ENCODE peak calls at places on chromosomes 13 and 19, in ten cellular contexts. One of them, this sample, is unnamed.

GRCh38 chr19:48445256-48445605 is 552 bp upstream of the GRWD1 start:
- DNase-seq in IMR-90: peak; percentile 94
- DNase-seq in heart left ventricle: no peak
- DNase-seq in tibial nerve: peak; percentile 49
- DNase-seq in ovary: no peak
- DNase-seq in Peyer's patch: no peak
- DNase-seq in transverse colon: no peak
- DNase-seq in suprapubic skin: no peak
- DNase-seq in A549: peak; percentile 98
- DNase-seq in breast epithelium: no peak
- DNase-seq in this sample: peak; percentile 96

GRCh38 chr13:111399334-111399733 is 78.9 kb downstream of the TEX29 start:
- DNase-seq in heart left ventricle: no peak
- DNase-seq in transverse colon: no peak
- DNase-seq in breast epithelium: no peak
- DNase-seq in A549: no peak
- DNase-seq in suprapubic skin: peak; percentile 38
- DNase-seq in ovary: no peak
- DNase-seq in tibial nerve: no peak
- DNase-seq in IMR-90: no peak
- DNase-seq in Peyer's patch: no peak
- DNase-seq in this sample: no peak

GRCh38 chr19:9937001-9937411 is 691 bp upstream of the OLFM2 start:
- DNase-seq in tibial nerve: no peak
- DNase-seq in heart left ventricle: no peak
- DNase-seq in IMR-90: no peak
- DNase-seq in breast epithelium: no peak
- DNase-seq in Peyer's patch: no peak
- DNase-seq in suprapubic skin: no peak
- DNase-seq in ovary: no peak
- DNase-seq in transverse colon: no peak
- DNase-seq in A549: no peak
- DNase-seq in this sample: no peak

GRCh38 chr13:27079421-27079958 is 92.1 kb downstream of the USP12 start:
- DNase-seq in transverse colon: no peak
- DNase-seq in Peyer's patch: no peak
- DNase-seq in ovary: no peak
- DNase-seq in suprapubic skin: no peak
- DNase-seq in heart left ventricle: no peak
- DNase-seq in breast epithelium: no peak
- DNase-seq in tibial nerve: no peak
- DNase-seq in A549: no peak
- DNase-seq in IMR-90: peak; percentile 67
- DNase-seq in this sample: no peak

GRCh38 chr13:113537205-113537604 is 46.7 kb upstream of the DCUN1D2 start:
- DNase-seq in A549: no peak
- DNase-seq in ovary: no peak
- DNase-seq in tibial nerve: no peak
- DNase-seq in suprapubic skin: no peak
- DNase-seq in heart left ventricle: no peak
- DNase-seq in breast epithelium: no peak
- DNase-seq in IMR-90: no peak
- DNase-seq in transverse colon: no peak
- DNase-seq in Peyer's patch: no peak
- DNase-seq in this sample: no peak

GRCh38 chr19:49890349-49891311 is 6.1 kb downstream of the IL4I1 start:
- DNase-seq in IMR-90: no peak
- DNase-seq in Peyer's patch: peak; percentile 81
- DNase-seq in heart left ventricle: no peak
- DNase-seq in tibial nerve: no peak
- DNase-seq in suprapubic skin: no peak
- DNase-seq in breast epithelium: no peak
- DNase-seq in A549: peak; percentile 62
- DNase-seq in ovary: peak; percentile 60
- DNase-seq in transverse colon: peak; percentile 67
- DNase-seq in this sample: no peak

GRCh38 chr19:42248270-42249148 is 6.1 kb upstream of the GSK3A start:
- DNase-seq in A549: no peak
- DNase-seq in Peyer's patch: no peak
- DNase-seq in tibial nerve: no peak
- DNase-seq in IMR-90: no peak
- DNase-seq in ovary: peak; percentile 49
- DNase-seq in breast epithelium: no peak
- DNase-seq in heart left ventricle: no peak
- DNase-seq in suprapubic skin: no peak
- DNase-seq in transverse colon: no peak
- DNase-seq in this sample: no peak

GRCh38 chr19:35973487-35973886 is 21.5 kb upstream of the SDHAF1 start:
- DNase-seq in A549: no peak
- DNase-seq in heart left ventricle: no peak
- DNase-seq in breast epithelium: no peak
- DNase-seq in tibial nerve: no peak
- DNase-seq in suprapubic skin: no peak
- DNase-seq in transverse colon: no peak
- DNase-seq in ovary: no peak
- DNase-seq in Peyer's patch: no peak
- DNase-seq in IMR-90: no peak
- DNase-seq in this sample: no peak

GRCh38 chr19:38974599-38975213 is 836 bp downstream of the FBXO17 start:
- DNase-seq in ovary: no peak
- DNase-seq in IMR-90: no peak
- DNase-seq in Peyer's patch: no peak
- DNase-seq in tibial nerve: no peak
- DNase-seq in A549: no peak
- DNase-seq in suprapubic skin: no peak
- DNase-seq in heart left ventricle: no peak
- DNase-seq in breast epithelium: no peak
- DNase-seq in transverse colon: no peak
- DNase-seq in this sample: peak; percentile 62

GRCh38 chr13:42394361-42395065 is 122.6 kb downstream of the AKAP11 start:
- DNase-seq in breast epithelium: no peak
- DNase-seq in suprapubic skin: no peak
- DNase-seq in IMR-90: no peak
- DNase-seq in transverse colon: no peak
- DNase-seq in Peyer's patch: no peak
- DNase-seq in tibial nerve: no peak
- DNase-seq in A549: no peak
- DNase-seq in ovary: no peak
- DNase-seq in heart left ventricle: no peak
- DNase-seq in this sample: no peak

GRCh38 chr19:2611483-2612464 is 90.7 kb downstream of the GNG7 start:
- DNase-seq in suprapubic skin: no peak
- DNase-seq in heart left ventricle: no peak
- DNase-seq in ovary: no peak
- DNase-seq in breast epithelium: no peak
- DNase-seq in IMR-90: no peak
- DNase-seq in A549: no peak
- DNase-seq in Peyer's patch: no peak
- DNase-seq in tibial nerve: no peak
- DNase-seq in transverse colon: no peak
- DNase-seq in this sample: no peak

GRCh38 chr19:3474015-3474414 is 6.3 kb downstream of the SMIM24 start:
- DNase-seq in ovary: no peak
- DNase-seq in breast epithelium: no peak
- DNase-seq in IMR-90: no peak
- DNase-seq in suprapubic skin: no peak
- DNase-seq in transverse colon: peak; percentile 54
- DNase-seq in A549: no peak
- DNase-seq in tibial nerve: no peak
- DNase-seq in heart left ventricle: no peak
- DNase-seq in Peyer's patch: peak; percentile 80
- DNase-seq in this sample: no peak

GRCh38 chr13:30851697-30852096 is 54.4 kb upstream of the MEDAG start:
- DNase-seq in ovary: no peak
- DNase-seq in IMR-90: no peak
- DNase-seq in breast epithelium: no peak
- DNase-seq in heart left ventricle: no peak
- DNase-seq in tibial nerve: no peak
- DNase-seq in Peyer's patch: no peak
- DNase-seq in suprapubic skin: no peak
- DNase-seq in A549: no peak
- DNase-seq in transverse colon: no peak
- DNase-seq in this sample: no peak

GRCh38 chr13:40371531-40372125 is 294.8 kb downstream of the FOXO1 start:
- DNase-seq in transverse colon: no peak
- DNase-seq in tibial nerve: no peak
- DNase-seq in suprapubic skin: no peak
- DNase-seq in ovary: no peak
- DNase-seq in IMR-90: no peak
- DNase-seq in heart left ventricle: no peak
- DNase-seq in A549: no peak
- DNase-seq in breast epithelium: no peak
- DNase-seq in Peyer's patch: no peak
- DNase-seq in this sample: no peak

GRCh38 chr19:29001922-29002247 is 211.1 kb downstream of the UQCRFS1 start:
- DNase-seq in heart left ventricle: no peak
- DNase-seq in suprapubic skin: no peak
- DNase-seq in transverse colon: no peak
- DNase-seq in Peyer's patch: no peak
- DNase-seq in tibial nerve: no peak
- DNase-seq in breast epithelium: no peak
- DNase-seq in A549: no peak
- DNase-seq in IMR-90: no peak
- DNase-seq in ovary: no peak
- DNase-seq in this sample: no peak

GRCh38 chr19:41192574-41193419 is at the start of gene CYP2S1:
- DNase-seq in ovary: no peak
- DNase-seq in IMR-90: peak; percentile 22
- DNase-seq in A549: peak; percentile 93
- DNase-seq in heart left ventricle: no peak
- DNase-seq in suprapubic skin: no peak
- DNase-seq in tibial nerve: no peak
- DNase-seq in breast epithelium: no peak
- DNase-seq in transverse colon: peak; percentile 75
- DNase-seq in Peyer's patch: peak; percentile 87
- DNase-seq in this sample: no peak

GRCh38 chr13:98647121-98647520 is 70.2 kb upstream of the STK24 start:
- DNase-seq in tibial nerve: no peak
- DNase-seq in suprapubic skin: no peak
- DNase-seq in A549: no peak
- DNase-seq in Peyer's patch: no peak
- DNase-seq in transverse colon: no peak
- DNase-seq in heart left ventricle: no peak
- DNase-seq in breast epithelium: no peak
- DNase-seq in ovary: no peak
- DNase-seq in IMR-90: no peak
- DNase-seq in this sample: no peak
- H3K27ac ChIP-seq in tibial nerve: no peak overlapping the region
- H3K27ac ChIP-seq in suprapubic skin: no peak overlapping the region
- H3K27ac ChIP-seq in A549: no peak overlapping the region
- H3K27ac ChIP-seq in Peyer's patch: peak overlapping the region; percentile 92
- H3K27ac ChIP-seq in transverse colon: peak overlapping the region; percentile 86
- H3K27ac ChIP-seq in heart left ventricle: no peak overlapping the region
- H3K27ac ChIP-seq in breast epithelium: no peak overlapping the region
- H3K27ac ChIP-seq in ovary: no peak overlapping the region
- H3K27ac ChIP-seq in IMR-90: no peak overlapping the region
- H3K27ac ChIP-seq in this sample: no peak overlapping the region

DNA sequence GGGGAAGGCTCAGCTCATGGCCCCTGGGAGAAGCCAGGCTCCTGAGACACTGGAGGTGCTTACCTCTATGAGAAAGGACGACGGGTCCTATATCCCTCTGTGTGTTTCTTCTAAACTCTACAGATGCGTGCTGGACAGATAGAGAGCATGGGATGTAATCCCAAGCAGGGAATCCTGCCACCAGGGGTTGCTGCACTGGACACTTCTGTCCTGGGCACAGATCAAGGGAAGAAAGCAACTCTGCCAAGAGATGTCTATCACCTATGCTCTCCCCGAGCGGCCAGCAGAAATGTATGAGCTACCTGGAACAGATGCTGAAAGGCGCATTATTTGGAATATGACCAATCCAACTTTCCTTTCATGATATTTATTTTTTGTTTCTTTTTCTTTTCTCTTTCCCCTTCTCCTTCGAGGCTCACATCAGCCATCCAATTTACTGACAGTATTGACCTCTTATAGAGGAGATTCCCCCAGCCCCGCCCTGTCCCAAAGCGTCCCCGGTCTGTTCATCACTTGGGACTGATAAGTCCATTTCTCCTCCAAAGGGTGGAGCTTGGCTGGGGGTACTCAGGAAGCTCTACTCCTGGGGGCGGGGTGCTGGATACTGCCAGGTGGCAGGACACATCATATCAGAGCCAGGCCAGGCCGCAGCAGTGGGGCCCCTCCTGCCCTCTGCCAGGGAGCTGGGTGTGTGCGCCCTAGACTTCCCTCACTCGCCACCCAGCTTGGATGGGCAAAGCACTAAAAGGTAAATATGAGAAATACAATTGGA is 34.2 kb downstream of the TSHZ3 start:
- DNase-seq in heart left ventricle: no peak
- DNase-seq in Peyer's patch: no peak
- DNase-seq in suprapubic skin: no peak
- DNase-seq in IMR-90: no peak
- DNase-seq in breast epithelium: no peak
- DNase-seq in transverse colon: no peak
- DNase-seq in tibial nerve: no peak
- DNase-seq in ovary: no peak
- DNase-seq in A549: no peak
- DNase-seq in this sample: no peak
- TF ChIP-seq CTCF in heart left ventricle: no peak
- TF ChIP-seq CTCF in Peyer's patch: no peak
- TF ChIP-seq CTCF in suprapubic skin: no peak
- TF ChIP-seq CTCF in IMR-90: peak; percentile 42
- TF ChIP-seq CTCF in breast epithelium: no peak
- TF ChIP-seq CTCF in transverse colon: no peak
- TF ChIP-seq CTCF in tibial nerve: no peak
- TF ChIP-seq CTCF in ovary: no peak
- TF ChIP-seq CTCF in A549: no peak
- TF ChIP-seq CTCF in this sample: no peak

GRCh38 chr13:99606322-99607089 is 105.2 kb downstream of the TM9SF2 start:
- DNase-seq in suprapubic skin: peak; percentile 93
- DNase-seq in A549: peak; percentile 50
- DNase-seq in breast epithelium: peak; percentile 71
- DNase-seq in heart left ventricle: peak; percentile 92
- DNase-seq in ovary: peak; percentile 93
- DNase-seq in tibial nerve: peak; percentile 86
- DNase-seq in transverse colon: peak; percentile 93
- DNase-seq in IMR-90: peak; percentile 71
- DNase-seq in Peyer's patch: peak; percentile 96
- DNase-seq in this sample: peak; percentile 81
- TF ChIP-seq POLR2A in suprapubic skin: peak; percentile 41
- TF ChIP-seq POLR2A in A549: peak; percentile 87
- TF ChIP-seq POLR2A in breast epithelium: no peak
- TF ChIP-seq POLR2A in heart left ventricle: peak; percentile 91
- TF ChIP-seq POLR2A in ovary: peak; percentile 49
- TF ChIP-seq POLR2A in tibial nerve: peak; percentile 78
- TF ChIP-seq POLR2A in transverse colon: peak; percentile 50
- TF ChIP-seq POLR2A in IMR-90: no peak
- TF ChIP-seq POLR2A in Peyer's patch: peak; percentile 82
- TF ChIP-seq POLR2A in this sample: peak; percentile 81

GRCh38 chr13:77235456-77236022 is 91.4 kb downstream of the MYCBP2 start:
- DNase-seq in tibial nerve: no peak
- DNase-seq in IMR-90: no peak
- DNase-seq in heart left ventricle: no peak
- DNase-seq in A549: no peak
- DNase-seq in suprapubic skin: no peak
- DNase-seq in transverse colon: no peak
- DNase-seq in ovary: no peak
- DNase-seq in Peyer's patch: no peak
- DNase-seq in breast epithelium: no peak
- DNase-seq in this sample: no peak

GRCh38 chr13:77230560-77230959 is 96.3 kb downstream of the MYCBP2 start:
- DNase-seq in suprapubic skin: no peak
- DNase-seq in transverse colon: no peak
- DNase-seq in IMR-90: no peak
- DNase-seq in tibial nerve: no peak
- DNase-seq in breast epithelium: no peak
- DNase-seq in Peyer's patch: no peak
- DNase-seq in ovary: no peak
- DNase-seq in heart left ventricle: no peak
- DNase-seq in A549: no peak
- DNase-seq in this sample: no peak

GRCh38 chr13:77233159-77233558 is 93.7 kb downstream of the MYCBP2 start:
- DNase-seq in suprapubic skin: no peak
- DNase-seq in transverse colon: no peak
- DNase-seq in IMR-90: no peak
- DNase-seq in ovary: no peak
- DNase-seq in A549: no peak
- DNase-seq in heart left ventricle: no peak
- DNase-seq in tibial nerve: no peak
- DNase-seq in breast epithelium: no peak
- DNase-seq in Peyer's patch: no peak
- DNase-seq in this sample: no peak
- H3K27ac ChIP-seq in suprapubic skin: no peak overlapping the region
- H3K27ac ChIP-seq in transverse colon: no peak overlapping the region
- H3K27ac ChIP-seq in IMR-90: no peak overlapping the region
- H3K27ac ChIP-seq in ovary: no peak overlapping the region
- H3K27ac ChIP-seq in A549: no peak overlapping the region
- H3K27ac ChIP-seq in heart left ventricle: no peak overlapping the region
- H3K27ac ChIP-seq in tibial nerve: no peak overlapping the region
- H3K27ac ChIP-seq in breast epithelium: no peak overlapping the region
- H3K27ac ChIP-seq in Peyer's patch: no peak overlapping the region
- H3K27ac ChIP-seq in this sample: no peak overlapping the region

This sample was measured in endothelial cell of umbilical vein.